ENCODE peak calls at places on chromosomes 7 and 10, in four cellular contexts. One of them, this sample, is unnamed.

GRCh38 chr7:87598234-87599009 is 2.3 kb downstream of the ABCB1 start:
- DNase-seq in lower leg skin: no peak
- DNase-seq in DMS153: no peak
- DNase-seq in activated effector memory CD4-positive, alpha-beta T cell treated with anti-CD3 and anti-CD28 coated beads, Interleukin-2, amount 50 U/mL, for 16 hours: no peak
- DNase-seq in this sample: no peak

GRCh38 chr7:2100278-2101205 is 132.2 kb downstream of the MAD1L1 start:
- DNase-seq in lower leg skin: no peak
- DNase-seq in DMS153: no peak
- DNase-seq in activated effector memory CD4-positive, alpha-beta T cell treated with anti-CD3 and anti-CD28 coated beads, Interleukin-2, amount 50 U/mL, for 16 hours: no peak
- DNase-seq in this sample: peak

GRCh38 chr7:55130554-55131198 is 111.9 kb downstream of the EGFR start:
- DNase-seq in lower leg skin: no peak
- DNase-seq in DMS153: no peak
- DNase-seq in activated effector memory CD4-positive, alpha-beta T cell treated with anti-CD3 and anti-CD28 coated beads, Interleukin-2, amount 50 U/mL, for 16 hours: no peak
- DNase-seq in this sample: no peak

GRCh38 chr7:155816996-155817395 is 4.7 kb upstream of the SHH start:
- DNase-seq in lower leg skin: no peak
- DNase-seq in DMS153: no peak
- DNase-seq in activated effector memory CD4-positive, alpha-beta T cell treated with anti-CD3 and anti-CD28 coated beads, Interleukin-2, amount 50 U/mL, for 16 hours: no peak
- DNase-seq in this sample: no peak

GRCh38 chr7:4189151-4189570 is 492.9 kb upstream of the FOXK1 start:
- DNase-seq in lower leg skin: peak
- DNase-seq in DMS153: no peak
- DNase-seq in activated effector memory CD4-positive, alpha-beta T cell treated with anti-CD3 and anti-CD28 coated beads, Interleukin-2, amount 50 U/mL, for 16 hours: no peak
- DNase-seq in this sample: no peak

GRCh38 chr10:99912057-99912456 is 97.7 kb downstream of the DNMBP start:
- DNase-seq in lower leg skin: no peak
- DNase-seq in DMS153: no peak
- DNase-seq in activated effector memory CD4-positive, alpha-beta T cell treated with anti-CD3 and anti-CD28 coated beads, Interleukin-2, amount 50 U/mL, for 16 hours: no peak
- DNase-seq in this sample: no peak

GRCh38 chr7:2729893-2730716 is 42.1 kb downstream of the AMZ1 start:
- DNase-seq in lower leg skin: no peak
- DNase-seq in DMS153: no peak
- DNase-seq in activated effector memory CD4-positive, alpha-beta T cell treated with anti-CD3 and anti-CD28 coated beads, Interleukin-2, amount 50 U/mL, for 16 hours: peak
- DNase-seq in this sample: no peak

GRCh38 chr10:15879058-15879457 is 18.8 kb upstream of the MINDY3 start:
- DNase-seq in lower leg skin: no peak
- DNase-seq in DMS153: peak
- DNase-seq in activated effector memory CD4-positive, alpha-beta T cell treated with anti-CD3 and anti-CD28 coated beads, Interleukin-2, amount 50 U/mL, for 16 hours: no peak
- DNase-seq in this sample: no peak

GRCh38 chr7:117325836-117326235 is 3.0 kb upstream of the WNT2 start:
- DNase-seq in lower leg skin: no peak
- DNase-seq in DMS153: no peak
- DNase-seq in activated effector memory CD4-positive, alpha-beta T cell treated with anti-CD3 and anti-CD28 coated beads, Interleukin-2, amount 50 U/mL, for 16 hours: no peak
- DNase-seq in this sample: no peak

GRCh38 chr10:132855889-132856288 is 69.9 kb upstream of the NKX6-2 start:
- DNase-seq in lower leg skin: no peak
- DNase-seq in DMS153: no peak
- DNase-seq in activated effector memory CD4-positive, alpha-beta T cell treated with anti-CD3 and anti-CD28 coated beads, Interleukin-2, amount 50 U/mL, for 16 hours: no peak
- DNase-seq in this sample: no peak

GRCh38 chr7:78134256-78134655 is 335.7 kb downstream of the PHTF2 start:
- DNase-seq in lower leg skin: no peak
- DNase-seq in DMS153: no peak
- DNase-seq in activated effector memory CD4-positive, alpha-beta T cell treated with anti-CD3 and anti-CD28 coated beads, Interleukin-2, amount 50 U/mL, for 16 hours: no peak
- DNase-seq in this sample: peak

GRCh38 chr10:3941676-3942075 is 156.7 kb upstream of the KLF6 start:
- DNase-seq in lower leg skin: no peak
- DNase-seq in DMS153: no peak
- DNase-seq in activated effector memory CD4-positive, alpha-beta T cell treated with anti-CD3 and anti-CD28 coated beads, Interleukin-2, amount 50 U/mL, for 16 hours: no peak
- DNase-seq in this sample: no peak

GRCh38 chr7:130844811-130845580 is 111.0 kb upstream of the KLF14 start:
- DNase-seq in lower leg skin: no peak
- DNase-seq in DMS153: no peak
- DNase-seq in activated effector memory CD4-positive, alpha-beta T cell treated with anti-CD3 and anti-CD28 coated beads, Interleukin-2, amount 50 U/mL, for 16 hours: no peak
- DNase-seq in this sample: no peak

GRCh38 chr7:115346685-115347084 is 424.8 kb downstream of the MDFIC start:
- DNase-seq in lower leg skin: no peak
- DNase-seq in DMS153: no peak
- DNase-seq in activated effector memory CD4-positive, alpha-beta T cell treated with anti-CD3 and anti-CD28 coated beads, Interleukin-2, amount 50 U/mL, for 16 hours: no peak
- DNase-seq in this sample: no peak

GRCh38 chr10:131127610-131128009 is 183.9 kb downstream of the TCERG1L start:
- DNase-seq in lower leg skin: no peak
- DNase-seq in DMS153: no peak
- DNase-seq in activated effector memory CD4-positive, alpha-beta T cell treated with anti-CD3 and anti-CD28 coated beads, Interleukin-2, amount 50 U/mL, for 16 hours: no peak
- DNase-seq in this sample: no peak

GRCh38 chr10:71725998-71726672 is 6.6 kb upstream of the C10orf105 start:
- DNase-seq in lower leg skin: no peak
- DNase-seq in DMS153: no peak
- DNase-seq in activated effector memory CD4-positive, alpha-beta T cell treated with anti-CD3 and anti-CD28 coated beads, Interleukin-2, amount 50 U/mL, for 16 hours: peak
- DNase-seq in this sample: peak

GRCh38 chr10:70193391-70193844 is 23.1 kb upstream of the SAR1A start:
- DNase-seq in lower leg skin: no peak
- DNase-seq in DMS153: no peak
- DNase-seq in activated effector memory CD4-positive, alpha-beta T cell treated with anti-CD3 and anti-CD28 coated beads, Interleukin-2, amount 50 U/mL, for 16 hours: no peak
- DNase-seq in this sample: no peak

GRCh38 chr10:25678666-25679065 is 255.4 kb upstream of the MYO3A start:
- DNase-seq in lower leg skin: no peak
- DNase-seq in DMS153: no peak
- DNase-seq in activated effector memory CD4-positive, alpha-beta T cell treated with anti-CD3 and anti-CD28 coated beads, Interleukin-2, amount 50 U/mL, for 16 hours: no peak
- DNase-seq in this sample: no peak

GRCh38 chr7:140364819-140365218 is 33.5 kb downstream of the SLC37A3 start:
- DNase-seq in lower leg skin: no peak
- DNase-seq in DMS153: peak
- DNase-seq in activated effector memory CD4-positive, alpha-beta T cell treated with anti-CD3 and anti-CD28 coated beads, Interleukin-2, amount 50 U/mL, for 16 hours: no peak
- DNase-seq in this sample: no peak

GRCh38 chr7:111090834-111091233 is at the start of gene LRRN3:
- DNase-seq in lower leg skin: no peak
- DNase-seq in DMS153: peak
- DNase-seq in activated effector memory CD4-positive, alpha-beta T cell treated with anti-CD3 and anti-CD28 coated beads, Interleukin-2, amount 50 U/mL, for 16 hours: peak
- DNase-seq in this sample: peak

GRCh38 chr7:70638381-70639128 is 493.4 kb upstream of the GALNT17 start:
- DNase-seq in lower leg skin: no peak
- DNase-seq in DMS153: no peak
- DNase-seq in activated effector memory CD4-positive, alpha-beta T cell treated with anti-CD3 and anti-CD28 coated beads, Interleukin-2, amount 50 U/mL, for 16 hours: no peak
- DNase-seq in this sample: no peak